ENCODE peak calls at places on chromosome 10, in eight cellular contexts. Z, U, J, Y, F, X, G and M are unnamed samples.

GRCh38 chr10:122145113-122145512 is 126.0 kb upstream of the BTBD16 start:
- DNase-seq in Z (no peak), U (no peak), J (no peak), Y (no peak), F (no peak), X (no peak), G (no peak), M (no peak)

GRCh38 chr10:78412605-78413004 is 378.9 kb downstream of the RPS24 start:
- DNase-seq in Z (peak), U (no peak), J (no peak), Y (no peak), F (peak), X (no peak), G (no peak), M (no peak)

GRCh38 chr10:117899181-117899683 is 147.5 kb downstream of the RAB11FIP2 start:
- DNase-seq in Z (no peak), U (no peak), J (no peak), Y (no peak), F (no peak), X (no peak), G (no peak), M (no peak)

GRCh38 chr10:68826764-68827591 is at the start of gene STOX1:
- DNase-seq in Z (peak), U (peak), J (peak), Y (peak), F (no peak), X (peak), G (no peak), M (peak)

GRCh38 chr10:121734517-121735137 is 136.4 kb upstream of the FGFR2 start:
- DNase-seq in Z (no peak), U (no peak), J (peak), Y (peak), F (no peak), X (peak), G (no peak), M (peak)

GRCh38 chr10:48484911-48485310 is 120.0 kb downstream of the ARHGAP22 start:
- DNase-seq in Z (no peak), U (no peak), J (no peak), Y (no peak), F (no peak), X (no peak), G (no peak), M (no peak)

GRCh38 chr10:42149027-42149700 is 489.2 kb downstream of the ZNF33B start:
- DNase-seq in Z (no peak), U (no peak), J (no peak), Y (peak), F (peak), X (no peak), G (no peak), M (no peak)

GRCh38 chr10:100858742-100859141 is 54.0 kb upstream of the SLF2 start:
- DNase-seq in Z (no peak), U (no peak), J (no peak), Y (no peak), F (no peak), X (no peak), G (no peak), M (no peak)

GRCh38 chr10:132149917-132150316 is 36.8 kb upstream of the DPYSL4 start:
- DNase-seq in Z (no peak), U (no peak), J (no peak), Y (no peak), F (no peak), X (no peak), G (no peak), M (no peak)

GRCh38 chr10:100901051-100901450 is 11.7 kb upstream of the SLF2 start:
- DNase-seq in Z (no peak), U (no peak), J (no peak), Y (no peak), F (no peak), X (no peak), G (no peak), M (no peak)

DNA sequence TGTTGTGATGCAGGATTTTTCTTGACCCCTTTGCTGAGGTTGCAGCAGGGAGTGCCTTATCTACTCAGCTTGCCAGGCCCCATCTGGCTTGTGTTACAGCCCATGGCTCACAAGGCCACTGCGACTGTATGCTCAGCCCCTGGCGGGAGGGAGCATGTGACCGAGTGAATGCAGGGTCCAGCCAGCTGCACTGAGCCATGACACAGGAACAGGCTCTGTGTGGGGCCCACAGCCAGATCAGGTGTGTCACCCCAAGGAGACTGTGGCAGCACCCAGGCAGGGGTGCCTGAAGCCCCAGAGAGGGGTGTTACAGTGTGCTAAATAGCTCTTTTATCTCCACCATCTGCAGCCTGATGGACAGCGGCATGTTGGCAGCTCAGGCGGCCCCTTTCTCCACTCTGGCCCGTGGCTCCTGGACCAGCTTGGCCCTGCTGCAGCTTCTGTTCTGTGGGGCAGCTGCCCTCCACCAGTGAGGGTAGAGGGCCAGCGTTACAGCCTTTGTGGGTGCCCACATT is 2.6 kb upstream of the PCBD1 start:
- DNase-seq in Z (peak), U (no peak), J (peak), Y (peak), F (no peak), X (no peak), G (no peak), M (no peak)
- TF ChIP-seq EP300 in Z (no peak), U (no peak), J (no peak), Y (no peak), F (no peak), X (no peak), G (no peak), M (no peak)

GRCh38 chr10:3190817-3191216 is 18.2 kb upstream of the PITRM1 start:
- DNase-seq in Z (no peak), U (no peak), J (no peak), Y (no peak), F (no peak), X (no peak), G (no peak), M (no peak)

GRCh38 chr10:3195286-3195685 is 22.7 kb upstream of the PITRM1 start:
- DNase-seq in Z (no peak), U (no peak), J (no peak), Y (no peak), F (no peak), X (no peak), G (no peak), M (no peak)

GRCh38 chr10:3193751-3194150 is 21.2 kb upstream of the PITRM1 start:
- DNase-seq in Z (no peak), U (no peak), J (no peak), Y (no peak), F (no peak), X (no peak), G (no peak), M (no peak)

GRCh38 chr10:3194871-3195270 is 22.3 kb upstream of the PITRM1 start:
- DNase-seq in Z (no peak), U (no peak), J (no peak), Y (no peak), F (no peak), X (no peak), G (no peak), M (no peak)

GRCh38 chr10:3192856-3193635 is 20.5 kb upstream of the PITRM1 start:
- DNase-seq in Z (no peak), U (no peak), J (peak), Y (peak), F (no peak), X (peak), G (peak), M (peak)
- TF ChIP-seq EP300 in Z (no peak), U (no peak), J (no peak), Y (no peak), F (no peak), X (no peak), G (no peak), M (no peak)

GRCh38 chr10:6844251-6844650 is 264.2 kb upstream of the PRKCQ start:
- DNase-seq in Z (no peak), U (no peak), J (no peak), Y (no peak), F (no peak), X (no peak), G (no peak), M (no peak)

GRCh38 chr10:6850452-6850851 is 270.4 kb upstream of the PRKCQ start:
- DNase-seq in Z (no peak), U (no peak), J (no peak), Y (no peak), F (no peak), X (no peak), G (no peak), M (no peak)

GRCh38 chr10:6842722-6843121 is 262.6 kb upstream of the PRKCQ start:
- DNase-seq in Z (no peak), U (no peak), J (no peak), Y (no peak), F (no peak), X (no peak), G (no peak), M (no peak)

GRCh38 chr10:6843477-6843876 is 263.4 kb upstream of the PRKCQ start:
- DNase-seq in Z (no peak), U (no peak), J (no peak), Y (no peak), F (no peak), X (peak), G (no peak), M (no peak)

DNA sequence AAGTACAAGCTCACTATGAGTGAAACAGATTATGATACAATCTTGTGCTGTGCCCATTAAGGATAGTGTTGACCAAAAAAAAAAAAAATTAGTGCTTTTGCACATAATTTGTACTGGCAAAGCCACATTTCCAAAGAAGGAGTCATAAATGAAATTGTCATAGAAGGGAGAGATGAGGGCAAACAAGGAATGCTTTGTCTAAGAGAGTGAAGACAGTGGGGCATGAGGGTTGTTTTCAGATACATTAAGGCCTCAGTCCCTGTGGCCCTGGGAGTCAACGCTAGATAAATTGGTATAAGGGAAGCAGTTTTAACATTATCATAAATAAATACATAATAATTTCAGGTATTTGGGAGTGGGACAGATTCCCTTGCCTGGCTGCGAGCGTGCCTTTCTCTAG is 267.5 kb upstream of the PRKCQ start:
- DNase-seq in Z (no peak), U (no peak), J (no peak), Y (no peak), F (no peak), X (no peak), G (no peak), M (no peak)
- TF ChIP-seq EP300 in Z (no peak), U (no peak), J (no peak), Y (no peak), F (no peak), X (no peak), G (no peak), M (no peak)

GRCh38 chr10:71583076-71583475 is 136.5 kb downstream of the C10orf105 start:
- DNase-seq in Z (no peak), U (no peak), J (no peak), Y (no peak), F (no peak), X (no peak), G (no peak), M (no peak)

GRCh38 chr10:71582506-71582905 is 137.1 kb downstream of the C10orf105 start:
- DNase-seq in Z (no peak), U (no peak), J (no peak), Y (no peak), F (no peak), X (peak), G (no peak), M (no peak)

GRCh38 chr10:71581376-71581775 is 138.2 kb downstream of the C10orf105 start:
- DNase-seq in Z (no peak), U (no peak), J (no peak), Y (no peak), F (no peak), X (no peak), G (no peak), M (no peak)

GRCh38 chr10:71580926-71581325 is 138.7 kb downstream of the C10orf105 start:
- DNase-seq in Z (no peak), U (no peak), J (no peak), Y (no peak), F (no peak), X (no peak), G (no peak), M (no peak)

GRCh38 chr10:71582019-71582418 is 137.6 kb downstream of the C10orf105 start:
- DNase-seq in Z (no peak), U (no peak), J (no peak), Y (no peak), F (no peak), X (peak), G (no peak), M (no peak)
- TF ChIP-seq EP300 in Z (no peak), U (no peak), J (no peak), Y (no peak), F (no peak), X (no peak), G (no peak), M (no peak)